ENCODE peak calls at places on chromosomes 6 and 20, in eight cellular contexts. One of them, this sample, is unnamed.

GRCh38 chr6:7939864-7940228 is 29.3 kb upstream of the TXNDC5 start:
- DNase-seq in naive thymus-derived CD8-positive, alpha-beta T cell: no peak
- DNase-seq in CD4-positive, alpha-beta T cell: no peak
- DNase-seq in GM06990: no peak
- DNase-seq in NT2/D1: no peak
- DNase-seq in spleen: no peak
- DNase-seq in A549: no peak
- DNase-seq in AG04449: no peak
- DNase-seq in this sample: no peak

GRCh38 chr6:158143700-158144099 is 24.4 kb downstream of the SERAC1 start:
- DNase-seq in NT2/D1: no peak
- DNase-seq in A549: no peak
- DNase-seq in CD4-positive, alpha-beta T cell: no peak
- DNase-seq in spleen: no peak
- DNase-seq in naive thymus-derived CD8-positive, alpha-beta T cell: no peak
- DNase-seq in AG04449: no peak
- DNase-seq in GM06990: no peak
- DNase-seq in this sample: no peak

GRCh38 chr6:126054802-126055201 is 68.5 kb downstream of the TRMT11 start:
- DNase-seq in naive thymus-derived CD8-positive, alpha-beta T cell: no peak
- DNase-seq in AG04449: no peak
- DNase-seq in CD4-positive, alpha-beta T cell: no peak
- DNase-seq in spleen: no peak
- DNase-seq in GM06990: no peak
- DNase-seq in A549: no peak
- DNase-seq in NT2/D1: no peak
- DNase-seq in this sample: no peak

GRCh38 chr6:158036261-158036660 is 54.6 kb downstream of the SYNJ2 start:
- DNase-seq in NT2/D1: no peak
- DNase-seq in naive thymus-derived CD8-positive, alpha-beta T cell: no peak
- DNase-seq in GM06990: no peak
- DNase-seq in CD4-positive, alpha-beta T cell: no peak
- DNase-seq in A549: no peak
- DNase-seq in spleen: no peak
- DNase-seq in AG04449: no peak
- DNase-seq in this sample: no peak

GRCh38 chr20:36479938-36480337 is 61.4 kb upstream of the MYL9 start:
- DNase-seq in NT2/D1: no peak
- DNase-seq in A549: no peak
- DNase-seq in AG04449: no peak
- DNase-seq in naive thymus-derived CD8-positive, alpha-beta T cell: no peak
- DNase-seq in spleen: no peak
- DNase-seq in CD4-positive, alpha-beta T cell: no peak
- DNase-seq in GM06990: no peak
- DNase-seq in this sample: no peak

GRCh38 chr6:33276581-33276863 is 401 bp upstream of the B3GALT4 start:
- DNase-seq in spleen: no peak
- DNase-seq in AG04449: no peak
- DNase-seq in CD4-positive, alpha-beta T cell: no peak
- DNase-seq in NT2/D1: no peak
- DNase-seq in naive thymus-derived CD8-positive, alpha-beta T cell: no peak
- DNase-seq in GM06990: no peak
- DNase-seq in A549: no peak
- DNase-seq in this sample: no peak

GRCh38 chr20:18613553-18613952 is 25.7 kb downstream of the DTD1 start:
- DNase-seq in A549: peak
- DNase-seq in NT2/D1: no peak
- DNase-seq in AG04449: no peak
- DNase-seq in GM06990: no peak
- DNase-seq in spleen: no peak
- DNase-seq in naive thymus-derived CD8-positive, alpha-beta T cell: no peak
- DNase-seq in CD4-positive, alpha-beta T cell: no peak
- DNase-seq in this sample: no peak

GRCh38 chr6:125899726-125900182 is 56.8 kb upstream of the HINT3 start:
- DNase-seq in naive thymus-derived CD8-positive, alpha-beta T cell: no peak
- DNase-seq in A549: peak
- DNase-seq in GM06990: no peak
- DNase-seq in AG04449: no peak
- DNase-seq in CD4-positive, alpha-beta T cell: no peak
- DNase-seq in spleen: no peak
- DNase-seq in NT2/D1: no peak
- DNase-seq in this sample: no peak

GRCh38 chr20:8782804-8783203 is 286.1 kb upstream of the PLCB4 start:
- DNase-seq in NT2/D1: no peak
- DNase-seq in spleen: no peak
- DNase-seq in naive thymus-derived CD8-positive, alpha-beta T cell: no peak
- DNase-seq in CD4-positive, alpha-beta T cell: no peak
- DNase-seq in A549: no peak
- DNase-seq in GM06990: no peak
- DNase-seq in AG04449: peak
- DNase-seq in this sample: no peak

GRCh38 chr20:47354710-47355488 is 1.6 kb downstream of the ZMYND8 start:
- DNase-seq in AG04449: no peak
- DNase-seq in naive thymus-derived CD8-positive, alpha-beta T cell: no peak
- DNase-seq in GM06990: no peak
- DNase-seq in NT2/D1: no peak
- DNase-seq in CD4-positive, alpha-beta T cell: no peak
- DNase-seq in A549: peak
- DNase-seq in spleen: peak
- DNase-seq in this sample: no peak

GRCh38 chr20:46752639-46753235 is 43.3 kb downstream of the SLC2A10 start:
- DNase-seq in NT2/D1: peak
- DNase-seq in GM06990: no peak
- DNase-seq in AG04449: no peak
- DNase-seq in naive thymus-derived CD8-positive, alpha-beta T cell: peak
- DNase-seq in CD4-positive, alpha-beta T cell: peak
- DNase-seq in A549: peak
- DNase-seq in spleen: no peak
- DNase-seq in this sample: peak

GRCh38 chr6:144659735-144660246 is 374.7 kb downstream of the UTRN start:
- DNase-seq in NT2/D1: no peak
- DNase-seq in spleen: no peak
- DNase-seq in AG04449: no peak
- DNase-seq in A549: no peak
- DNase-seq in CD4-positive, alpha-beta T cell: no peak
- DNase-seq in GM06990: no peak
- DNase-seq in naive thymus-derived CD8-positive, alpha-beta T cell: no peak
- DNase-seq in this sample: no peak

GRCh38 chr6:37607949-37608348 is 89.7 kb downstream of the MDGA1 start:
- DNase-seq in GM06990: no peak
- DNase-seq in spleen: no peak
- DNase-seq in CD4-positive, alpha-beta T cell: no peak
- DNase-seq in naive thymus-derived CD8-positive, alpha-beta T cell: no peak
- DNase-seq in NT2/D1: no peak
- DNase-seq in AG04449: no peak
- DNase-seq in A549: no peak
- DNase-seq in this sample: no peak

GRCh38 chr6:106197441-106197840 is 111.3 kb downstream of the PRDM1 start:
- DNase-seq in CD4-positive, alpha-beta T cell: no peak
- DNase-seq in naive thymus-derived CD8-positive, alpha-beta T cell: no peak
- DNase-seq in NT2/D1: no peak
- DNase-seq in A549: no peak
- DNase-seq in spleen: peak
- DNase-seq in GM06990: no peak
- DNase-seq in AG04449: no peak
- DNase-seq in this sample: peak

GRCh38 chr6:118551063-118551672 is 3.1 kb downstream of the PLN start:
- DNase-seq in spleen: no peak
- DNase-seq in naive thymus-derived CD8-positive, alpha-beta T cell: peak
- DNase-seq in CD4-positive, alpha-beta T cell: no peak
- DNase-seq in GM06990: peak
- DNase-seq in AG04449: no peak
- DNase-seq in A549: peak
- DNase-seq in NT2/D1: peak
- DNase-seq in this sample: peak

GRCh38 chr6:15608406-15608805 is 54.4 kb downstream of the DTNBP1 start:
- DNase-seq in spleen: no peak
- DNase-seq in CD4-positive, alpha-beta T cell: no peak
- DNase-seq in GM06990: no peak
- DNase-seq in naive thymus-derived CD8-positive, alpha-beta T cell: no peak
- DNase-seq in AG04449: peak
- DNase-seq in NT2/D1: no peak
- DNase-seq in A549: peak
- DNase-seq in this sample: no peak

GRCh38 chr6:127793396-127793795 is 107.5 kb downstream of the THEMIS start:
- DNase-seq in A549: no peak
- DNase-seq in AG04449: no peak
- DNase-seq in spleen: no peak
- DNase-seq in naive thymus-derived CD8-positive, alpha-beta T cell: no peak
- DNase-seq in CD4-positive, alpha-beta T cell: no peak
- DNase-seq in GM06990: no peak
- DNase-seq in NT2/D1: no peak
- DNase-seq in this sample: no peak

GRCh38 chr6:42450314-42451145 is 1.2 kb downstream of the TRERF1 start:
- DNase-seq in AG04449: no peak
- DNase-seq in spleen: no peak
- DNase-seq in naive thymus-derived CD8-positive, alpha-beta T cell: peak
- DNase-seq in NT2/D1: no peak
- DNase-seq in A549: no peak
- DNase-seq in GM06990: peak
- DNase-seq in CD4-positive, alpha-beta T cell: no peak
- DNase-seq in this sample: no peak

GRCh38 chr20:58710481-58711265 is 18.1 kb downstream of the NPEPL1 start:
- DNase-seq in CD4-positive, alpha-beta T cell: no peak
- DNase-seq in naive thymus-derived CD8-positive, alpha-beta T cell: no peak
- DNase-seq in NT2/D1: no peak
- DNase-seq in A549: no peak
- DNase-seq in AG04449: no peak
- DNase-seq in spleen: peak
- DNase-seq in GM06990: no peak
- DNase-seq in this sample: no peak

GRCh38 chr6:146962332-146962731 is 241.9 kb upstream of the STXBP5 start:
- DNase-seq in AG04449: no peak
- DNase-seq in CD4-positive, alpha-beta T cell: no peak
- DNase-seq in GM06990: no peak
- DNase-seq in spleen: no peak
- DNase-seq in NT2/D1: no peak
- DNase-seq in naive thymus-derived CD8-positive, alpha-beta T cell: no peak
- DNase-seq in A549: no peak
- DNase-seq in this sample: no peak

GRCh38 chr6:107555449-107555848 is 65.5 kb downstream of the SOBP start:
- DNase-seq in A549: no peak
- DNase-seq in AG04449: no peak
- DNase-seq in CD4-positive, alpha-beta T cell: no peak
- DNase-seq in NT2/D1: no peak
- DNase-seq in spleen: no peak
- DNase-seq in GM06990: no peak
- DNase-seq in naive thymus-derived CD8-positive, alpha-beta T cell: no peak
- DNase-seq in this sample: no peak

GRCh38 chr20:1588166-1588868 is 30.8 kb upstream of the SIRPD start:
- DNase-seq in NT2/D1: no peak
- DNase-seq in spleen: no peak
- DNase-seq in GM06990: no peak
- DNase-seq in CD4-positive, alpha-beta T cell: no peak
- DNase-seq in naive thymus-derived CD8-positive, alpha-beta T cell: peak
- DNase-seq in A549: no peak
- DNase-seq in AG04449: no peak
- DNase-seq in this sample: no peak

GRCh38 chr6:165117121-165117520 is 192.3 kb downstream of the C6orf118 start:
- DNase-seq in A549: no peak
- DNase-seq in GM06990: no peak
- DNase-seq in AG04449: no peak
- DNase-seq in CD4-positive, alpha-beta T cell: no peak
- DNase-seq in spleen: no peak
- DNase-seq in naive thymus-derived CD8-positive, alpha-beta T cell: no peak
- DNase-seq in NT2/D1: no peak
- DNase-seq in this sample: no peak

GRCh38 chr6:38482466-38482865 is 157.3 kb downstream of the BTBD9 start:
- DNase-seq in GM06990: no peak
- DNase-seq in naive thymus-derived CD8-positive, alpha-beta T cell: no peak
- DNase-seq in A549: no peak
- DNase-seq in NT2/D1: no peak
- DNase-seq in spleen: no peak
- DNase-seq in CD4-positive, alpha-beta T cell: no peak
- DNase-seq in AG04449: peak
- DNase-seq in this sample: no peak

GRCh38 chr20:59159822-59160740 is 3.5 kb upstream of the ZNF831 start:
- DNase-seq in CD4-positive, alpha-beta T cell: no peak
- DNase-seq in A549: no peak
- DNase-seq in AG04449: no peak
- DNase-seq in GM06990: no peak
- DNase-seq in NT2/D1: no peak
- DNase-seq in naive thymus-derived CD8-positive, alpha-beta T cell: no peak
- DNase-seq in spleen: no peak
- DNase-seq in this sample: no peak

GRCh38 chr6:153024401-153025017 is 22.0 kb upstream of the MTRF1L start:
- DNase-seq in A549: peak
- DNase-seq in AG04449: no peak
- DNase-seq in GM06990: peak
- DNase-seq in NT2/D1: no peak
- DNase-seq in spleen: no peak
- DNase-seq in naive thymus-derived CD8-positive, alpha-beta T cell: peak
- DNase-seq in CD4-positive, alpha-beta T cell: peak
- DNase-seq in this sample: peak

GRCh38 chr20:50355593-50356521 is 154.3 kb upstream of the PTPN1 start:
- DNase-seq in A549: no peak
- DNase-seq in spleen: peak
- DNase-seq in NT2/D1: no peak
- DNase-seq in naive thymus-derived CD8-positive, alpha-beta T cell: no peak
- DNase-seq in CD4-positive, alpha-beta T cell: no peak
- DNase-seq in AG04449: no peak
- DNase-seq in GM06990: no peak
- DNase-seq in this sample: no peak

GRCh38 chr6:158769696-158770446 is 49.3 kb downstream of the EZR start:
- DNase-seq in NT2/D1: no peak
- DNase-seq in A549: no peak
- DNase-seq in AG04449: no peak
- DNase-seq in GM06990: no peak
- DNase-seq in spleen: no peak
- DNase-seq in CD4-positive, alpha-beta T cell: no peak
- DNase-seq in naive thymus-derived CD8-positive, alpha-beta T cell: no peak
- DNase-seq in this sample: no peak

GRCh38 chr6:33980176-33980805 is 165.6 kb downstream of the GRM4 start:
- DNase-seq in AG04449: no peak
- DNase-seq in NT2/D1: no peak
- DNase-seq in A549: no peak
- DNase-seq in GM06990: no peak
- DNase-seq in naive thymus-derived CD8-positive, alpha-beta T cell: no peak
- DNase-seq in CD4-positive, alpha-beta T cell: no peak
- DNase-seq in spleen: peak
- DNase-seq in this sample: no peak

GRCh38 chr6:20868397-20869185 is 334.3 kb downstream of the CDKAL1 start:
- DNase-seq in naive thymus-derived CD8-positive, alpha-beta T cell: no peak
- DNase-seq in NT2/D1: no peak
- DNase-seq in AG04449: no peak
- DNase-seq in spleen: no peak
- DNase-seq in A549: no peak
- DNase-seq in CD4-positive, alpha-beta T cell: no peak
- DNase-seq in GM06990: no peak
- DNase-seq in this sample: no peak

GRCh38 chr6:23775127-23775526 is 350.9 kb upstream of the NRSN1 start:
- DNase-seq in naive thymus-derived CD8-positive, alpha-beta T cell: no peak
- DNase-seq in CD4-positive, alpha-beta T cell: no peak
- DNase-seq in spleen: no peak
- DNase-seq in A549: no peak
- DNase-seq in GM06990: no peak
- DNase-seq in AG04449: no peak
- DNase-seq in NT2/D1: no peak
- DNase-seq in this sample: no peak

GRCh38 chr6:169898788-169899480 is 147.5 kb downstream of the ERMARD start:
- DNase-seq in AG04449: no peak
- DNase-seq in NT2/D1: no peak
- DNase-seq in naive thymus-derived CD8-positive, alpha-beta T cell: no peak
- DNase-seq in spleen: no peak
- DNase-seq in CD4-positive, alpha-beta T cell: no peak
- DNase-seq in GM06990: no peak
- DNase-seq in A549: no peak
- DNase-seq in this sample: no peak

GRCh38 chr20:48143435-48144081 is 358.3 kb upstream of the SULF2 start:
- DNase-seq in A549: no peak
- DNase-seq in spleen: no peak
- DNase-seq in AG04449: no peak
- DNase-seq in naive thymus-derived CD8-positive, alpha-beta T cell: no peak
- DNase-seq in CD4-positive, alpha-beta T cell: no peak
- DNase-seq in NT2/D1: no peak
- DNase-seq in GM06990: no peak
- DNase-seq in this sample: no peak

GRCh38 chr6:143505111-143505510 is 6.4 kb downstream of the FUCA2 start:
- DNase-seq in AG04449: no peak
- DNase-seq in naive thymus-derived CD8-positive, alpha-beta T cell: no peak
- DNase-seq in spleen: no peak
- DNase-seq in A549: no peak
- DNase-seq in CD4-positive, alpha-beta T cell: no peak
- DNase-seq in NT2/D1: no peak
- DNase-seq in GM06990: no peak
- DNase-seq in this sample: no peak

This sample was measured in T-cell.